ENCODE peak calls at places on chromosomes 7 and 10, in six cellular contexts. Y, P, A, F, T and O are unnamed samples.

GRCh38 chr7:95694334-95694733 is 78.0 kb upstream of the DYNC1I1 start:
- DNase-seq in Y (no peak), P (no peak), A (no peak), F (no peak), T (no peak), O (no peak)

GRCh38 chr10:36808625-36809362 is 316.6 kb upstream of the ANKRD30A start:
- DNase-seq in Y (no peak), P (no peak), A (peak), F (no peak), T (no peak), O (peak)

GRCh38 chr7:144821069-144821468 is 14.8 kb downstream of the TPK1 start:
- DNase-seq in Y (no peak), P (no peak), A (no peak), F (no peak), T (peak), O (no peak)

GRCh38 chr7:109376576-109376975 is 806.9 kb downstream of the DNAJB9 start:
- DNase-seq in Y (no peak), P (no peak), A (no peak), F (no peak), T (no peak), O (no peak)

GRCh38 chr7:11009631-11010030 is 36.0 kb downstream of the PHF14 start:
- DNase-seq in Y (peak), P (no peak), A (no peak), F (no peak), T (no peak), O (no peak)

GRCh38 chr7:108114117-108114841 is 15.9 kb downstream of the LAMB4 start:
- DNase-seq in Y (no peak), P (no peak), A (no peak), F (peak), T (peak), O (no peak)

GRCh38 chr10:47299989-47300931 is at the start of gene GDF10:
- DNase-seq in Y (peak), P (no peak), A (no peak), F (peak), T (no peak), O (no peak)

GRCh38 chr10:36336315-36336714 is 694.2 kb upstream of the FZD8 start:
- DNase-seq in Y (peak), P (no peak), A (peak), F (no peak), T (no peak), O (no peak)

GRCh38 chr7:91201731-91202130 is 62.5 kb upstream of the FZD1 start:
- DNase-seq in Y (no peak), P (no peak), A (no peak), F (no peak), T (no peak), O (no peak)

GRCh38 chr10:17004801-17005380 is 124.7 kb downstream of the CUBN start:
- DNase-seq in Y (no peak), P (no peak), A (no peak), F (peak), T (no peak), O (no peak)

GRCh38 chr10:102629661-102630614 is 14.3 kb upstream of the TRIM8 start:
- DNase-seq in Y (peak), P (no peak), A (peak), F (peak), T (no peak), O (no peak)

GRCh38 chr10:92691591-92692084 is 1.9 kb downstream of the HHEX start:
- DNase-seq in Y (no peak), P (peak), A (no peak), F (peak), T (no peak), O (no peak)
- H3K4me3 ChIP-seq in Y (no peak), P (peak), A (peak), F (no peak), T (no peak), O (no peak)

DNA sequence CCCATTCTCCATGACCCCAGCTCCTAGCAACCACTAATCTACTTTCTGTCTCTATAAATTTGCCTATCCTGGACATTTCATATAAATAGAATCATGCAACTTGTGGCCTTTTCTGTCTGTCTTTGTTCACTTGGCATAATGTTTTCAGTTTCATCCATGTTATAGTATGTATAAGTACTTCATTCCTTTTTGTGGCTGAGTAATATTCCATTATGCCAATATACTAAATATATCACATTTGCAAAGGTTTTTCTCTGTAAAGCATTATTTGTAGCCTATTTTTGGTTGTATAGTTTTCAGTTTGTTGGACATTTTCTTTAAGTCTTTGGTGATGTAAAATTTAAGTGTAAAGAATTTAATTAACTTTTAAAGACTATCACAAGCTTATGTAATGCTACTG is 2.2 kb downstream of the PTPRZ1 start:
- DNase-seq in Y (no peak), P (no peak), A (no peak), F (no peak), T (no peak), O (no peak)
- H3K4me3 ChIP-seq in Y (no peak), P (no peak), A (no peak), F (no peak), T (no peak), O (no peak)

DNA sequence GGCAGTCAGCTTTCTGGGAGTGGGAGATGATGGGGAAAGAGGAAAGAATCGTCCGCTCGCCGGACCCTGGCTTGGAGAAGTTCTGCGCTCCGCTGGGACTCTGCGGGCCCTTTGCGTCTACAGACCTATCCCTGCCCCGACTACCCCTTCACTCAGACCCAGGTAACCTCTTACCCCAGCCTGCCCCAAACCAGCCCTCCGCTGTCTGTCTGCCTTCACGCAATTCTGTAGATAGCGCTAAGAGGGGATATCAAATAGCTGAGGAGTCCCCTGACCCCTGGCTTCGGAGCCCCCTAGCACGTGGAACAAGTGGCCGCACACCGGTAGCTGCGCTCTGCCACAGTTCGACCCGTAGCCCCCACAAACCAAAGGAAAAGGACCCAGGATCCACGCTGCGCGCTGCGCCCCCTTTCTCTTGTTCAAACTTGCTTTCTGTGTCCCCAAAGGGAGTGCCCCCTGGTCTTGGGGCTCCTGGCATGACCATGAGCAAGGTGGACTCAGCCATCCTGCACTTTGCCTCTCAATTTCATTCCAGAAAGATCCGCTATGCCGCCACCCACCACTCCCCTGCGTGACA is 7.0 kb downstream of the HOXA4 start:
- DNase-seq in Y (no peak), P (no peak), A (no peak), F (no peak), T (no peak), O (no peak)
- H3K4me3 ChIP-seq in Y (no peak), P (no peak), A (peak), F (no peak), T (no peak), O (no peak)

GRCh38 chr10:12241810-12242529 is 46.0 kb downstream of the CDC123 start:
- DNase-seq in Y (peak), P (no peak), A (peak), F (no peak), T (peak), O (peak)
- H3K4me3 ChIP-seq in Y (no peak), P (no peak), A (no peak), F (no peak), T (no peak), O (no peak)

DNA sequence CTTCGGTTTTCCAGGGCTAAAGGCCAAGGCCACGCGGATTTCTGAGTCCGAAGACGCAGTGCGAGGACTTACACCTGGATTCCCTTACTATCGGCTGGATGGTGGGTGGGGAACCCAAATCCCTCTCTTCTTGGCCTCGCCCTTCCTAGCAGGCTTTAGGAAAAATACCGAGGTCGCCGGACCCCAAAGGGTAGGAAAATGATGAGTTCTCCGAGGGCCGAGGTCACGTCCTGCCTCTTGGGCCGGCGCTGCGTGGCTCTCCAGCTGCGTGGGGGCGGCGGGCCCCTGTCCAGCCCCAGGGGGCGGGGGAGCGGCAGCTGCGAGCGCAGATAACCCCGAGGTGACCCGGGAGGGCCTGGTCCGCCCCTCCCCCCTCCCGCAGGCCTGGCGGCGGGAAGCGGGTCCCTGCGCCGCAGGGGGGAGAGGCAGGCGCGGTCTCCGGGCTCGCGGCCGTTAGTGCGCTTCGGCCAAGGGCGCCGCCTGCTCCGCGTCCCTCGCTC is 805 bp upstream of the HMX3 start:
- DNase-seq in Y (no peak), P (no peak), A (no peak), F (no peak), T (no peak), O (no peak)
- H3K4me3 ChIP-seq in Y (peak), P (no peak), A (no peak), F (no peak), T (peak), O (peak)

DNA sequence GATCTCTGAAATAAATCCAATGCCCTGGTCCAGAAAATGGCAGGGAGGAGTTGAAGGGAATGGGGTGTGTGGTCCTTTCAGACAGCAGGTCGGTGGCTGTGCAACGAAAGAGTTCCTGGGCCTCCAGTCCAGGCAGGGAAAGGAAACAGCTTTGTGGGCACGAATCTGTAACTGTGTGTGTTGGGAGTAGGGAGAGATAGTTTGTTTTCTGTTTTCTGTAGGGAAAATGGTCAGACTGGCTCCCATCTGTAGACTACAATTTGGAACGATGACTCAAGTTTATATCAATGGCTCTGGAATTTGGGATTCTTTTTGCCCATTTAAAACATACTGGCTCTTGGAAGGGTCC is 2.6 kb upstream of the HOXA9 start:
- DNase-seq in Y (no peak), P (no peak), A (no peak), F (no peak), T (no peak), O (no peak)
- H3K4me3 ChIP-seq in Y (no peak), P (no peak), A (no peak), F (no peak), T (no peak), O (peak)

GRCh38 chr10:127252818-127253217 is 56.4 kb upstream of the INSYN2A start:
- DNase-seq in Y (no peak), P (no peak), A (no peak), F (no peak), T (no peak), O (no peak)
- H3K4me3 ChIP-seq in Y (no peak), P (no peak), A (no peak), F (no peak), T (no peak), O (no peak)

GRCh38 chr10:34813626-34814227 is 1.4 kb downstream of the PARD3 start:
- DNase-seq in Y (peak), P (no peak), A (peak), F (peak), T (no peak), O (no peak)
- H3K4me3 ChIP-seq in Y (peak), P (peak), A (peak), F (peak), T (no peak), O (peak)